ENCODE peak calls at places on chromosomes 11 and 22, in ten cellular contexts. I, N, B, S, E, X, L, Z, T and Q are unnamed samples.

GRCh38 chr11:64745219-64745522 is 1.2 kb upstream of the RASGRP2 start:
- DNase-seq in I (peak), N (peak), B (no peak), S (peak), E (no peak), X (no peak), L (no peak), Z (peak), T (peak), Q (peak)

GRCh38 chr22:44277404-44278135 is 35.2 kb downstream of the SHISAL1 start:
- DNase-seq in I (no peak), N (no peak), B (no peak), S (no peak), E (no peak), X (no peak), L (no peak), Z (no peak), T (no peak), Q (no peak)

GRCh38 chr11:2525166-2525861 is 80.5 kb downstream of the KCNQ1 start:
- DNase-seq in I (no peak), N (peak), B (no peak), S (no peak), E (no peak), X (peak), L (no peak), Z (peak), T (no peak), Q (peak)

GRCh38 chr11:30936476-30936875 is 350.3 kb upstream of the MPPED2 start:
- DNase-seq in I (no peak), N (no peak), B (peak), S (no peak), E (no peak), X (peak), L (no peak), Z (no peak), T (no peak), Q (no peak)

GRCh38 chr11:69880041-69880802 is 61.0 kb upstream of the FGF3 start:
- DNase-seq in I (no peak), N (peak), B (no peak), S (no peak), E (no peak), X (peak), L (no peak), Z (peak), T (no peak), Q (no peak)

GRCh38 chr11:1548221-1549070 is 23.6 kb downstream of the DUSP8 start:
- DNase-seq in I (no peak), N (no peak), B (peak), S (no peak), E (peak), X (no peak), L (no peak), Z (no peak), T (no peak), Q (no peak)

GRCh38 chr11:108891909-108892511 is 227.1 kb downstream of the DDX10 start:
- DNase-seq in I (no peak), N (no peak), B (no peak), S (no peak), E (no peak), X (no peak), L (no peak), Z (no peak), T (no peak), Q (no peak)

GRCh38 chr22:17243524-17243923 is 24.3 kb upstream of the ADA2 start:
- DNase-seq in I (peak), N (no peak), B (peak), S (no peak), E (peak), X (no peak), L (no peak), Z (no peak), T (no peak), Q (no peak)

GRCh38 chr11:59247535-59248227 is 35.0 kb upstream of the MPEG1 start:
- DNase-seq in I (no peak), N (no peak), B (peak), S (no peak), E (peak), X (no peak), L (no peak), Z (no peak), T (no peak), Q (no peak)